ENCODE peak calls at places on chromosomes 3 and 15, in six cellular contexts. S is GM23338, U is neural progenitor cell, C is HCT116, F is PC-3, D is OCI-LY7. B is an unnamed sample.
A peak's percentile ranks its signal among the peaks of the same experiment; 100 is the strongest.

GRCh38 chr3:124429129-124429815 is 301.0 kb upstream of the UMPS start:
- DNase-seq in S (no peak), C (peak; percentile 8), U (no peak), F (peak; percentile 94), D (no peak), B (peak; percentile 55)

GRCh38 chr15:81239190-81239589 is 42.5 kb downstream of the IL16 start:
- DNase-seq in D (no peak), S (no peak), F (no peak), C (no peak), U (no peak), B (no peak)

GRCh38 chr15:101052681-101053121 is 133.5 kb downstream of the LRRK1 start:
- DNase-seq in D (no peak), S (no peak), U (no peak), F (no peak), C (no peak), B (peak; percentile 2)

GRCh38 chr15:89824607-89824867 is 9.9 kb upstream of the ANPEP start:
- DNase-seq in U (no peak), F (no peak), C (no peak), D (no peak), S (peak; percentile 38), B (no peak)

GRCh38 chr3:151644005-151644685 is 89.6 kb upstream of the AADACL2 start:
- DNase-seq in C (no peak), D (no peak), U (no peak), F (no peak), S (no peak), B (no peak)

GRCh38 chr3:49244589-49245205 is 32.3 kb downstream of the C3orf62 start:
- DNase-seq in S (no peak), U (no peak), C (no peak), D (peak; percentile 13), F (peak; percentile 90), B (no peak)

GRCh38 chr15:101305820-101306255 is 10.8 kb upstream of the SNRPA1 start:
- DNase-seq in F (no peak), D (no peak), S (no peak), U (no peak), C (no peak), B (no peak)

GRCh38 chr3:138434276-138434874 is at the start of gene ESYT3:
- DNase-seq in U (peak; percentile 83), F (peak; percentile 66), D (no peak), S (peak; percentile 89), C (no peak), B (peak; percentile 88)

GRCh38 chr3:39095146-39095677 is 12.2 kb downstream of the GORASP1 start:
- DNase-seq in U (no peak), F (no peak), D (no peak), C (no peak), S (no peak), B (no peak)

GRCh38 chr3:103056953-103057450 is 622.2 kb downstream of the ZPLD1 start:
- DNase-seq in C (no peak), U (no peak), S (no peak), D (no peak), F (peak; percentile 7), B (peak; percentile 8)

DNA sequence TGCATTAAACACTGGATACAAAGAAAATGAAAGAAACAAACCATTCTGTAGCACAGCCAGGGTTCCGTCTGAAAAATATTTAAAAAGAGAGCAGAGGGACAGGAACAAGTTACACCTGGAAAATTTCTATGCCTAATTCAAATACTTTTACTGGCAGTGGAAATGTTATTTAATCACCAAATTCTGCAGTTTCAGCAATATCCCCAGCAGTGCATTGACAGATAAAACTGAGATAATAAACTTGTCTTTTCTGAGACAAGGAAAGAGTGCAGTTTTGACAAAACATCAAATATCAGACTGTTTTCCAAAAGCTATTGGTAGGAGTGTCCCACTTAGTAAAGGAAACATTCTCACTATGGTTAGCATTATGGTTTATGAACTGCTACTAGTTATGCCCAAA is 173.4 kb upstream of the FAM3D start:
- DNase-seq in U (no peak), D (no peak), S (no peak), C (no peak), F (no peak), B (no peak)
- TF ChIP-seq CTCF in U (no peak), D (no peak), S (no peak), C (no peak), F (no peak), B (no peak)

GRCh38 chr3:194285859-194286197 is 65.3 kb downstream of the CPN2 start:
- DNase-seq in F (no peak), S (no peak), D (no peak), C (no peak), U (peak; percentile 57), B (no peak)

GRCh38 chr3:194285024-194285858 is 65.9 kb downstream of the CPN2 start:
- DNase-seq in D (no peak), F (peak; percentile 72), U (no peak), S (no peak), C (no peak), B (no peak)

GRCh38 chr3:194282436-194283122 is 68.5 kb downstream of the CPN2 start:
- DNase-seq in S (no peak), F (no peak), U (no peak), C (no peak), D (no peak), B (no peak)

GRCh38 chr3:194283218-194284006 is 67.7 kb downstream of the CPN2 start:
- DNase-seq in U (no peak), D (no peak), F (no peak), C (no peak), S (no peak), B (no peak)

DNA sequence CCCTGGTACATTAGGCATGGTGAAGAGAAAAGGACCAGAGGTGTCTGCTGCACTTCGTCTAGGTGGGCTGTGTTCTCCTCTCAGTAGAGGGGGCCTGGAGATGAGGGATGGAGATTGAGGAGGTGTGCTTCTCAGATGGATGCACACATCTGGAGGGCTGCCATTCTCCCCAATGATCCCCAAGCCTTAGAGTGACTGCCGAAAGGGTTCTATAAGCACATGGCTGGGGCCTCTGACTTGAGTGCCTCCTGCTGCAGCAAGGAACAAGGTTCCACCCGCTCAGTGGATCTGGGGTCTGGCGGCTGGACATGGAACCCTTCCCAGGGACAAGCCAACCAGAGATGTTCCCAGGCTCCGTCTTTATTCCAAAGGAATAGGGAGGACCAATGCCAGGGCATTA is 66.8 kb downstream of the CPN2 start:
- DNase-seq in S (no peak), F (no peak), D (no peak), C (no peak), U (no peak), B (no peak)
- TF ChIP-seq EZH2phosphoT487 in S (no peak), F (no peak), D (no peak), C (no peak), U (no peak), B (no peak)

DNA sequence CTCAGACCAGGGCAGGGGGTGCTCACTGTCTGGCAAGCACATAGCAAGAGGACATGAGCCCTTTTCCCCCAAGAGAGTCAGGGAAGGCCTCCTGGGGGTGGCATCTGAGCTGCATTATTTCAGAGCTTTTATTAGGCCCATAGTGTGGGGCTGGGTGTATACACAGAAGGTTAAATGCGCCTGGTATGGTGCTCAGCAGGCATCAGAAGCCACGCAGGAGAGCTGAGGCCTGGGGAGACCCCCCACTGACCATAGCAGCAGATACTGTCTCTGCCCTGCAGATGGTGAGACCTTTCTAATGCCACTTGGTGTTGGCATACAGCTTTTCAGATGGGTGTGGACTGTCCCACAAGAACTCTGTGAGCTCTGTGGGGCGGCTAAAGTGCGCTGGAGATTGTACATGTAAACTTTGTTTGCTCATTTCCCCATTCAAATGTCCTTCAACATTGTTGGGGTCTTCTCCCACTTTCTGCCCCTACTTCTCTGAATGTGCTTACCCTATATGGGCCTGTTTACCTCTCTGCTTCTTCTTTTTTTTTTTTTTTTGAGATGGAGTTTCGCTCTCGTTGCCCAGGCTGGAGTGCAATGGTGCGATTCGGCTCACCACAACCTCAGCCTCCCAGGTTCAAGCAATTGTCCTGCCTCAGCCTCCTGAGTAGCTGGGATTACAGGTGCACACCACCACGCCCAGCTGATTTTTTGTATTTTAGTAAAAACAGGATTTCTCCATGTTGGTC is 62.2 kb downstream of the CDC25A start:
- DNase-seq in F (no peak), U (no peak), S (no peak), C (no peak), D (no peak), B (no peak)
- H2AFZ ChIP-seq in F (no peak overlapping the region), U (no peak overlapping the region), S (no peak overlapping the region), C (no peak overlapping the region), D (no peak overlapping the region), B (no peak overlapping the region)

GRCh38 chr3:40588406-40588805 is 63.6 kb downstream of the ZNF621 start:
- DNase-seq in F (peak; percentile 52), C (no peak), U (peak; percentile 7), S (peak; percentile 62), D (no peak), B (peak; percentile 33)
- TF ChIP-seq CTCF in F (peak; percentile 58), C (peak; percentile 30), U (no peak), S (peak; percentile 92), D (peak; percentile 37), B (peak; percentile 27)

GRCh38 chr15:74196175-74196574 is 6.4 kb downstream of the STRA6 start:
- DNase-seq in S (no peak), C (peak; percentile 77), U (no peak), F (peak; percentile 88), D (no peak), B (peak; percentile 88)

GRCh38 chr15:74192751-74193150 is 9.8 kb downstream of the STRA6 start:
- DNase-seq in S (no peak), F (no peak), U (no peak), C (no peak), D (no peak), B (no peak)

GRCh38 chr15:74193905-74194304 is 8.7 kb downstream of the STRA6 start:
- DNase-seq in S (no peak), F (no peak), U (no peak), C (no peak), D (no peak), B (no peak)

GRCh38 chr15:74193305-74193718 is 9.3 kb downstream of the STRA6 start:
- DNase-seq in S (no peak), C (peak; percentile 78), F (peak; percentile 93), U (no peak), D (no peak), B (peak; percentile 46)

GRCh38 chr15:74194572-74195559 is 7.7 kb downstream of the STRA6 start:
- DNase-seq in C (no peak), S (no peak), F (no peak), D (no peak), U (no peak), B (no peak)
- TF ChIP-seq EZH2phosphoT487 in C (no peak), S (no peak), F (no peak), D (no peak), U (no peak), B (no peak)